ENCODE peak calls at places on chromosome 9, in four cellular contexts. One of them, this sample, is unnamed.

GRCh38 chr9:9352877-9353481 is 1259.8 kb downstream of the PTPRD start:
- DNase-seq in IMR-90: no peak
- DNase-seq in naive thymus-derived CD4-positive, alpha-beta T cell: no peak
- DNase-seq in brain microvascular endothelial cell: peak; percentile 5
- DNase-seq in this sample: no peak

GRCh38 chr9:33320568-33321261 is 30.4 kb downstream of the NFX1 start:
- DNase-seq in naive thymus-derived CD4-positive, alpha-beta T cell: no peak
- DNase-seq in IMR-90: peak; percentile 98
- DNase-seq in brain microvascular endothelial cell: peak; percentile 90
- DNase-seq in this sample: peak; percentile 82

GRCh38 chr9:31210982-31211570 is 1173.4 kb upstream of the ACO1 start:
- DNase-seq in brain microvascular endothelial cell: no peak
- DNase-seq in IMR-90: no peak
- DNase-seq in naive thymus-derived CD4-positive, alpha-beta T cell: no peak
- DNase-seq in this sample: no peak

GRCh38 chr9:33742519-33742918 is 52.8 kb upstream of the PRSS3 start:
- DNase-seq in IMR-90: no peak
- DNase-seq in brain microvascular endothelial cell: no peak
- DNase-seq in naive thymus-derived CD4-positive, alpha-beta T cell: no peak
- DNase-seq in this sample: no peak

GRCh38 chr9:72648811-72649414 is 127.5 kb downstream of the TMC1 start:
- DNase-seq in brain microvascular endothelial cell: no peak
- DNase-seq in naive thymus-derived CD4-positive, alpha-beta T cell: no peak
- DNase-seq in IMR-90: no peak
- DNase-seq in this sample: no peak

GRCh38 chr9:1978941-1979340 is 36.2 kb upstream of the SMARCA2 start:
- DNase-seq in naive thymus-derived CD4-positive, alpha-beta T cell: no peak
- DNase-seq in IMR-90: peak; percentile 45
- DNase-seq in brain microvascular endothelial cell: no peak
- DNase-seq in this sample: peak; percentile 36

GRCh38 chr9:136482793-136483588 is at the start of gene SEC16A:
- DNase-seq in IMR-90: peak; percentile 97
- DNase-seq in naive thymus-derived CD4-positive, alpha-beta T cell: peak; percentile 99
- DNase-seq in brain microvascular endothelial cell: peak; percentile 97
- DNase-seq in this sample: peak; percentile 69

GRCh38 chr9:96877269-96877668 is 23.0 kb upstream of the ZNF782 start:
- DNase-seq in IMR-90: no peak
- DNase-seq in brain microvascular endothelial cell: no peak
- DNase-seq in naive thymus-derived CD4-positive, alpha-beta T cell: no peak
- DNase-seq in this sample: no peak

GRCh38 chr9:135083241-135083810 is 4.1 kb upstream of the OLFM1 start:
- DNase-seq in naive thymus-derived CD4-positive, alpha-beta T cell: no peak
- DNase-seq in brain microvascular endothelial cell: no peak
- DNase-seq in IMR-90: no peak
- DNase-seq in this sample: no peak

GRCh38 chr9:135081264-135081660 is 6.2 kb upstream of the OLFM1 start:
- DNase-seq in naive thymus-derived CD4-positive, alpha-beta T cell: no peak
- DNase-seq in IMR-90: no peak
- DNase-seq in brain microvascular endothelial cell: no peak
- DNase-seq in this sample: no peak

GRCh38 chr9:135083831-135084230 is 3.6 kb upstream of the OLFM1 start:
- DNase-seq in brain microvascular endothelial cell: no peak
- DNase-seq in IMR-90: no peak
- DNase-seq in naive thymus-derived CD4-positive, alpha-beta T cell: no peak
- DNase-seq in this sample: no peak

GRCh38 chr9:135081731-135082130 is 5.7 kb upstream of the OLFM1 start:
- DNase-seq in naive thymus-derived CD4-positive, alpha-beta T cell: no peak
- DNase-seq in brain microvascular endothelial cell: no peak
- DNase-seq in IMR-90: no peak
- DNase-seq in this sample: no peak

GRCh38 chr9:135082536-135082935 is 4.9 kb upstream of the OLFM1 start:
- DNase-seq in IMR-90: no peak
- DNase-seq in brain microvascular endothelial cell: no peak
- DNase-seq in naive thymus-derived CD4-positive, alpha-beta T cell: no peak
- DNase-seq in this sample: no peak
- H3K27me3 ChIP-seq in IMR-90: peaks cover 41% of the 10 kb centered on the region
- H3K27me3 ChIP-seq in brain microvascular endothelial cell: peaks cover 11% of the 10 kb centered on the region
- H3K27me3 ChIP-seq in naive thymus-derived CD4-positive, alpha-beta T cell: no peaks in the 10 kb centered on the region
- H3K27me3 ChIP-seq in this sample: peaks cover 6% of the 10 kb centered on the region

DNA sequence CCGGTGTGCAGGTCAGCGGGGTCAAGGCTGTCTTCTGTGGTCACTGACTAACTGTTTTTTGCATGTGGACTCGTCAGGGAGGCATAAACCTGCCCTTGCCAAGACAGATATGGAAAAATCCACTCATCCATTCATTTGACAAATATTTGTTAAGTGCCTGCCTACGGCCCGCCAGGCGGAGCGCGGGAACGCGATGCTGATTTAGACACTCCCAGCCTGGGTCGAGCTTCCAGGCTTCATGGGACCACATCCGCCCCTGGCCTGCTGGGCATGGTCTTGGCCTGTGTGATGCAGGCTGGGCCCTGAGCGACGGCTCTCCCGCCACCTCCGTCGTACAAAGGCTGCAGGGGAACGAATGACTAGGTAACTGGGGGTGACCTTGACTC is 18.1 kb downstream of the MYMK start:
- DNase-seq in naive thymus-derived CD4-positive, alpha-beta T cell: no peak
- DNase-seq in IMR-90: peak; percentile 89
- DNase-seq in brain microvascular endothelial cell: peak; percentile 19
- DNase-seq in this sample: peak; percentile 52
- H3K27me3 ChIP-seq in naive thymus-derived CD4-positive, alpha-beta T cell: no peaks in the 10 kb centered on the region
- H3K27me3 ChIP-seq in IMR-90: peaks cover 15% of the 10 kb centered on the region
- H3K27me3 ChIP-seq in brain microvascular endothelial cell: no peaks in the 10 kb centered on the region
- H3K27me3 ChIP-seq in this sample: no peaks in the 10 kb centered on the region

DNA sequence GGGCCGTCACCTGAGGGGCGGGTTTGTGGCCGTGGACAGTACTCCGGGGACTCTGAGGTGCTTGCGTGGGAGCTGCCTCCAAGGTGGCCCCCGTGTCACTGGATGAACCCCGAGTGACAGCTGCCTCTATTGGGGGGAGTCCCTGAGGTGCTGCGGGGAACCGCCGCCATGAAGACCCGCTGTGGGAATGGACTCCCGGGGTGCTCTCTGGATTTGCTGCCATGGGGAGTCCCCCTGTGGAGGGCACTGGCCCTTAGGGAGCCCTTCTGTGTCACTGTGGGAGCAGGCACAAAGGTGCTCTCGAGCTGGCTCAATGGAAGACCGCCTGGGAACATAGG is 100.2 kb upstream of the CCL21 start:
- DNase-seq in brain microvascular endothelial cell: no peak
- DNase-seq in naive thymus-derived CD4-positive, alpha-beta T cell: no peak
- DNase-seq in IMR-90: no peak
- DNase-seq in this sample: no peak
- H3K27me3 ChIP-seq in brain microvascular endothelial cell: peaks cover 18% of the 10 kb centered on the region
- H3K27me3 ChIP-seq in naive thymus-derived CD4-positive, alpha-beta T cell: peaks cover 5% of the 10 kb centered on the region
- H3K27me3 ChIP-seq in IMR-90: peaks cover 13% of the 10 kb centered on the region
- H3K27me3 ChIP-seq in this sample: peaks cover 17% of the 10 kb centered on the region

GRCh38 chr9:840343-840742 is 1.2 kb upstream of the DMRT1 start:
- DNase-seq in naive thymus-derived CD4-positive, alpha-beta T cell: no peak
- DNase-seq in IMR-90: no peak
- DNase-seq in brain microvascular endothelial cell: no peak
- DNase-seq in this sample: no peak

GRCh38 chr9:841371-842209 is at the start of gene DMRT1:
- DNase-seq in brain microvascular endothelial cell: no peak
- DNase-seq in IMR-90: no peak
- DNase-seq in naive thymus-derived CD4-positive, alpha-beta T cell: no peak
- DNase-seq in this sample: no peak

GRCh38 chr9:847505-847904 is 6.0 kb downstream of the DMRT1 start:
- DNase-seq in brain microvascular endothelial cell: no peak
- DNase-seq in naive thymus-derived CD4-positive, alpha-beta T cell: no peak
- DNase-seq in IMR-90: no peak
- DNase-seq in this sample: no peak

GRCh38 chr9:846852-847251 is 5.4 kb downstream of the DMRT1 start:
- DNase-seq in naive thymus-derived CD4-positive, alpha-beta T cell: no peak
- DNase-seq in IMR-90: no peak
- DNase-seq in brain microvascular endothelial cell: no peak
- DNase-seq in this sample: no peak

DNA sequence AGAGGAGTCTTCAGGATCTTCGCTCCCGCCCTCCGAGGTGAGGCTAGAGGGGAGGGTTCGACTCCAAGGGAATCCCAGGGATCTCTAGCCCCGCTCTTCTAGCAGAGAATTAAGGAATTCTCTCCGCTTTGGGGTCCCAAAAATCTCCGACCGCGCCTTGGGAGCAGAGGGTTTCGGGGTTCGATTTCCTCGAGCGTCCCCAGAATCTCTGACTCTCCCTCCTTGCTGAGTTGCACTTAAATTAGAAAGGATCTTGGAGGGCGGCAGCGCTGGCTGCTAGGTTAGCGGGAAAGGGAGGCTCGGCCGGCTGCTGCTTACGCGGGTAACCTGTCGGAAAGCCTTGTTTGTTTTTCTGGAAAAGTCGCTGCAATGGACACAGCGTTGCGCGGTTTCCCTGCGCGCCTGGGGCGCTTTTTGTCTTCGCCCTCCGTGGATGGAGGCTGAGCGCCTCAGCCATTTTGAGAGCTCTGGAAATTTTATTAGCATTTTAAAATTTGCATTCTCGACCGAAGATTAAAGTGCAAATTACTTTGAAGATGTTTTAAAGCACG is 1.5 kb downstream of the DMRT1 start:
- DNase-seq in brain microvascular endothelial cell: no peak
- DNase-seq in naive thymus-derived CD4-positive, alpha-beta T cell: no peak
- DNase-seq in IMR-90: no peak
- DNase-seq in this sample: no peak
- H3K27me3 ChIP-seq in brain microvascular endothelial cell: peaks cover 42% of the 10 kb centered on the region
- H3K27me3 ChIP-seq in naive thymus-derived CD4-positive, alpha-beta T cell: peaks cover 3% of the 10 kb centered on the region
- H3K27me3 ChIP-seq in IMR-90: peaks cover 54% of the 10 kb centered on the region
- H3K27me3 ChIP-seq in this sample: peaks cover 8% of the 10 kb centered on the region

DNA sequence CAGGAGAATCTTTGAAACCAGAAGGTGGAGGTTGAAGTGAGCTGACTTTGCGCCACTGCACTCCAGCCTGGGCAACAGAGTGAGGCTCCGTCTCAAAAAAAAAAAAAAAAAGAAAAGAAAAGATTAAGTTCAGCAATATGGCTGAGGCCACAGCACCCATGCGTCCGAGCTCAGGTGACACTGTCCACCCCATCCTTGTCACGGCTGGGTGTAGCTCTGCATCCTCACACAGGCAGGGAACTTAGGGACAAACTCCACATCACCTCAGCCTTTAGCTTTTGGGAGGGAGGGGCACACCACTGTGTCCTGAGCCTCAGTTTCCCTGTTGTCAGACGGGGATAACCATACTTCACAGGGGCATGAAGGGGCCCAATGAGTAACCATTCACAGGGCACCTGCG is 15.5 kb downstream of the FGD3 start:
- DNase-seq in brain microvascular endothelial cell: no peak
- DNase-seq in IMR-90: no peak
- DNase-seq in naive thymus-derived CD4-positive, alpha-beta T cell: no peak
- DNase-seq in this sample: no peak
- H3K27me3 ChIP-seq in brain microvascular endothelial cell: no peaks in the 10 kb centered on the region
- H3K27me3 ChIP-seq in IMR-90: peaks cover 4% of the 10 kb centered on the region
- H3K27me3 ChIP-seq in naive thymus-derived CD4-positive, alpha-beta T cell: no peaks in the 10 kb centered on the region
- H3K27me3 ChIP-seq in this sample: no peaks in the 10 kb centered on the region

GRCh38 chr9:109753308-109753707 is 26.7 kb upstream of the PALM2AKAP2 start:
- DNase-seq in IMR-90: no peak
- DNase-seq in naive thymus-derived CD4-positive, alpha-beta T cell: no peak
- DNase-seq in brain microvascular endothelial cell: no peak
- DNase-seq in this sample: no peak
- H3K27me3 ChIP-seq in IMR-90: no peaks in the 10 kb centered on the region
- H3K27me3 ChIP-seq in naive thymus-derived CD4-positive, alpha-beta T cell: peaks cover 5% of the 10 kb centered on the region
- H3K27me3 ChIP-seq in brain microvascular endothelial cell: no peaks in the 10 kb centered on the region
- H3K27me3 ChIP-seq in this sample: peaks cover 1% of the 10 kb centered on the region

GRCh38 chr9:124500028-124500795 is 7.0 kb downstream of the NR5A1 start:
- DNase-seq in naive thymus-derived CD4-positive, alpha-beta T cell: no peak
- DNase-seq in brain microvascular endothelial cell: no peak
- DNase-seq in IMR-90: no peak
- DNase-seq in this sample: no peak

GRCh38 chr9:124502711-124503702 is 4.2 kb downstream of the NR5A1 start:
- DNase-seq in brain microvascular endothelial cell: no peak
- DNase-seq in naive thymus-derived CD4-positive, alpha-beta T cell: no peak
- DNase-seq in IMR-90: no peak
- DNase-seq in this sample: no peak

GRCh38 chr9:124503713-124504529 is 3.3 kb downstream of the NR5A1 start:
- DNase-seq in brain microvascular endothelial cell: no peak
- DNase-seq in IMR-90: no peak
- DNase-seq in naive thymus-derived CD4-positive, alpha-beta T cell: no peak
- DNase-seq in this sample: no peak

GRCh38 chr9:124500796-124501611 is 6.2 kb downstream of the NR5A1 start:
- DNase-seq in brain microvascular endothelial cell: no peak
- DNase-seq in IMR-90: no peak
- DNase-seq in naive thymus-derived CD4-positive, alpha-beta T cell: no peak
- DNase-seq in this sample: no peak

DNA sequence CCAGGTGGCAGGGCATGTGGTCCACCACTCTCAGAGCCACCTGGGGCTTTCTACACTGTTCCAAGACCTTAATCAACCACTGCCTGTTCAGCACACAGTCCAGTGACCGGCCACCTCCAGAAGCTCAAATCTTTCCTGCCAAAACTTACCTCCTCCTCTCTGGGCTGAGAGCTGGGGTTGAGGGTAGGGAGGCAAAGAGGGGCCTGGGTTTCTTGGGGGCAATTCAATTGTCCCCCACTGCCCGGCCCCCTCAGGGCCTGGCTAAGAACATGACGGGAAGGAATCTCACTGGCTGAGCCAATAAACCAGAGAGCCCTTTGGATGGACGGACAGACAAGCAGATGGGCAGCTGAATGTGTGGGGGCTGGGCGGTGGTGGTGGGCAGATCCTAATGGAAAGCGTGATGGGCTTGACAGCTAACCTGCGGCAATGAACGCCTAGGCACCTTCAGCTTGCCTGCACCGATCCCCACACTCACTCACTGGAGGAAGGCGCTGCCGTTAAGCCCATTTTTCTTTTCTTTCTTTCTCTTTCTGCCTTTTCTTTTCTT is 5.4 kb downstream of the NR5A1 start:
- DNase-seq in naive thymus-derived CD4-positive, alpha-beta T cell: no peak
- DNase-seq in IMR-90: no peak
- DNase-seq in brain microvascular endothelial cell: no peak
- DNase-seq in this sample: no peak
- H3K27me3 ChIP-seq in naive thymus-derived CD4-positive, alpha-beta T cell: peaks cover 9% of the 10 kb centered on the region
- H3K27me3 ChIP-seq in IMR-90: peaks cover 90% of the 10 kb centered on the region
- H3K27me3 ChIP-seq in brain microvascular endothelial cell: peaks cover 72% of the 10 kb centered on the region
- H3K27me3 ChIP-seq in this sample: peaks cover 59% of the 10 kb centered on the region

GRCh38 chr9:14349141-14349817 is 35.3 kb upstream of the NFIB start:
- DNase-seq in naive thymus-derived CD4-positive, alpha-beta T cell: no peak
- DNase-seq in brain microvascular endothelial cell: no peak
- DNase-seq in IMR-90: no peak
- DNase-seq in this sample: no peak

GRCh38 chr9:14351206-14351605 is 37.3 kb upstream of the NFIB start:
- DNase-seq in naive thymus-derived CD4-positive, alpha-beta T cell: no peak
- DNase-seq in IMR-90: no peak
- DNase-seq in brain microvascular endothelial cell: no peak
- DNase-seq in this sample: no peak

GRCh38 chr9:14349818-14350333 is 35.9 kb upstream of the NFIB start:
- DNase-seq in IMR-90: no peak
- DNase-seq in brain microvascular endothelial cell: no peak
- DNase-seq in naive thymus-derived CD4-positive, alpha-beta T cell: no peak
- DNase-seq in this sample: no peak

GRCh38 chr9:14352549-14352948 is 38.6 kb upstream of the NFIB start:
- DNase-seq in naive thymus-derived CD4-positive, alpha-beta T cell: no peak
- DNase-seq in IMR-90: no peak
- DNase-seq in brain microvascular endothelial cell: no peak
- DNase-seq in this sample: no peak

GRCh38 chr9:14350766-14351165 is 36.8 kb upstream of the NFIB start:
- DNase-seq in IMR-90: no peak
- DNase-seq in brain microvascular endothelial cell: no peak
- DNase-seq in naive thymus-derived CD4-positive, alpha-beta T cell: no peak
- DNase-seq in this sample: no peak
- H3K27me3 ChIP-seq in IMR-90: peaks cover 90% of the 10 kb centered on the region
- H3K27me3 ChIP-seq in brain microvascular endothelial cell: peaks cover 36% of the 10 kb centered on the region
- H3K27me3 ChIP-seq in naive thymus-derived CD4-positive, alpha-beta T cell: peaks cover 10% of the 10 kb centered on the region
- H3K27me3 ChIP-seq in this sample: peaks cover 56% of the 10 kb centered on the region